ENCODE peak calls at places on chromosomes 4 and X, in eight cellular contexts. One of them, this sample, is unnamed.

GRCh38 chr4:180234730-180235129 is 2008.5 kb upstream of the TENM3 start:
- DNase-seq in foreskin fibroblast: no peak
- DNase-seq in activated naive CD8-positive, alpha-beta T cell treated with anti-CD3 and anti-CD28 coated beads, Interleukin-2, amount 10 ng/mL, durations not matched to agents 7 days and 5 days: no peak
- DNase-seq in activated T-helper 1 cell treated with anti-CD3 and anti-CD28 coated beads, Interleukin-2, amount 50 U/mL, for 16 hours: no peak
- DNase-seq in stimulated activated CD4-positive, alpha-beta T cell treated with anti-CD3 and anti-CD28 coated beads, Interleukin-4, amount 100 ng/mL, for 48 hours: no peak
- DNase-seq in hypothalamus: no peak
- DNase-seq in dermis microvascular lymphatic vessel endothelial cell: no peak
- DNase-seq in choroid plexus epithelial cell: no peak
- DNase-seq in this sample: no peak

GRCh38 chrX:50697691-50698090 is 116.3 kb downstream of the SHROOM4 start:
- DNase-seq in foreskin fibroblast: peak; percentile 27
- DNase-seq in activated naive CD8-positive, alpha-beta T cell treated with anti-CD3 and anti-CD28 coated beads, Interleukin-2, amount 10 ng/mL, durations not matched to agents 7 days and 5 days: no peak
- DNase-seq in activated T-helper 1 cell treated with anti-CD3 and anti-CD28 coated beads, Interleukin-2, amount 50 U/mL, for 16 hours: no peak
- DNase-seq in stimulated activated CD4-positive, alpha-beta T cell treated with anti-CD3 and anti-CD28 coated beads, Interleukin-4, amount 100 ng/mL, for 48 hours: no peak
- DNase-seq in hypothalamus: no peak
- DNase-seq in dermis microvascular lymphatic vessel endothelial cell: no peak
- DNase-seq in choroid plexus epithelial cell: peak; percentile 86
- DNase-seq in this sample: no peak

GRCh38 chrX:47179221-47179927 is 14.3 kb upstream of the UBA1 start:
- DNase-seq in foreskin fibroblast: peak; percentile 64
- DNase-seq in activated naive CD8-positive, alpha-beta T cell treated with anti-CD3 and anti-CD28 coated beads, Interleukin-2, amount 10 ng/mL, durations not matched to agents 7 days and 5 days: no peak
- DNase-seq in activated T-helper 1 cell treated with anti-CD3 and anti-CD28 coated beads, Interleukin-2, amount 50 U/mL, for 16 hours: no peak
- DNase-seq in stimulated activated CD4-positive, alpha-beta T cell treated with anti-CD3 and anti-CD28 coated beads, Interleukin-4, amount 100 ng/mL, for 48 hours: no peak
- DNase-seq in hypothalamus: peak; percentile 39
- DNase-seq in dermis microvascular lymphatic vessel endothelial cell: no peak
- DNase-seq in choroid plexus epithelial cell: peak; percentile 22
- DNase-seq in this sample: no peak

GRCh38 chrX:19760345-19760744 is 127.1 kb downstream of the SH3KBP1 start:
- DNase-seq in foreskin fibroblast: peak; percentile 9
- DNase-seq in activated naive CD8-positive, alpha-beta T cell treated with anti-CD3 and anti-CD28 coated beads, Interleukin-2, amount 10 ng/mL, durations not matched to agents 7 days and 5 days: no peak
- DNase-seq in activated T-helper 1 cell treated with anti-CD3 and anti-CD28 coated beads, Interleukin-2, amount 50 U/mL, for 16 hours: no peak
- DNase-seq in stimulated activated CD4-positive, alpha-beta T cell treated with anti-CD3 and anti-CD28 coated beads, Interleukin-4, amount 100 ng/mL, for 48 hours: no peak
- DNase-seq in hypothalamus: no peak
- DNase-seq in dermis microvascular lymphatic vessel endothelial cell: no peak
- DNase-seq in choroid plexus epithelial cell: no peak
- DNase-seq in this sample: no peak

GRCh38 chrX:154734101-154734781 is 16.6 kb downstream of the GAB3 start:
- DNase-seq in foreskin fibroblast: peak; percentile 62
- DNase-seq in activated naive CD8-positive, alpha-beta T cell treated with anti-CD3 and anti-CD28 coated beads, Interleukin-2, amount 10 ng/mL, durations not matched to agents 7 days and 5 days: peak; percentile 48
- DNase-seq in activated T-helper 1 cell treated with anti-CD3 and anti-CD28 coated beads, Interleukin-2, amount 50 U/mL, for 16 hours: no peak
- DNase-seq in stimulated activated CD4-positive, alpha-beta T cell treated with anti-CD3 and anti-CD28 coated beads, Interleukin-4, amount 100 ng/mL, for 48 hours: no peak
- DNase-seq in hypothalamus: peak; percentile 21
- DNase-seq in dermis microvascular lymphatic vessel endothelial cell: no peak
- DNase-seq in choroid plexus epithelial cell: peak; percentile 85
- DNase-seq in this sample: no peak

GRCh38 chr4:15556533-15556932 is 86.9 kb downstream of the CC2D2A start:
- DNase-seq in foreskin fibroblast: no peak
- DNase-seq in activated naive CD8-positive, alpha-beta T cell treated with anti-CD3 and anti-CD28 coated beads, Interleukin-2, amount 10 ng/mL, durations not matched to agents 7 days and 5 days: no peak
- DNase-seq in activated T-helper 1 cell treated with anti-CD3 and anti-CD28 coated beads, Interleukin-2, amount 50 U/mL, for 16 hours: no peak
- DNase-seq in stimulated activated CD4-positive, alpha-beta T cell treated with anti-CD3 and anti-CD28 coated beads, Interleukin-4, amount 100 ng/mL, for 48 hours: no peak
- DNase-seq in hypothalamus: no peak
- DNase-seq in dermis microvascular lymphatic vessel endothelial cell: no peak
- DNase-seq in choroid plexus epithelial cell: no peak
- DNase-seq in this sample: no peak

GRCh38 chr4:101439926-101440325 is 92.6 kb upstream of the PPP3CA start:
- DNase-seq in foreskin fibroblast: peak; percentile 11
- DNase-seq in activated naive CD8-positive, alpha-beta T cell treated with anti-CD3 and anti-CD28 coated beads, Interleukin-2, amount 10 ng/mL, durations not matched to agents 7 days and 5 days: no peak
- DNase-seq in activated T-helper 1 cell treated with anti-CD3 and anti-CD28 coated beads, Interleukin-2, amount 50 U/mL, for 16 hours: no peak
- DNase-seq in stimulated activated CD4-positive, alpha-beta T cell treated with anti-CD3 and anti-CD28 coated beads, Interleukin-4, amount 100 ng/mL, for 48 hours: no peak
- DNase-seq in hypothalamus: no peak
- DNase-seq in dermis microvascular lymphatic vessel endothelial cell: no peak
- DNase-seq in choroid plexus epithelial cell: no peak
- DNase-seq in this sample: no peak

GRCh38 chr4:69731826-69732225 is 28.6 kb downstream of the SULT1B1 start:
- DNase-seq in foreskin fibroblast: peak; percentile 23
- DNase-seq in activated naive CD8-positive, alpha-beta T cell treated with anti-CD3 and anti-CD28 coated beads, Interleukin-2, amount 10 ng/mL, durations not matched to agents 7 days and 5 days: no peak
- DNase-seq in activated T-helper 1 cell treated with anti-CD3 and anti-CD28 coated beads, Interleukin-2, amount 50 U/mL, for 16 hours: no peak
- DNase-seq in stimulated activated CD4-positive, alpha-beta T cell treated with anti-CD3 and anti-CD28 coated beads, Interleukin-4, amount 100 ng/mL, for 48 hours: no peak
- DNase-seq in hypothalamus: no peak
- DNase-seq in dermis microvascular lymphatic vessel endothelial cell: no peak
- DNase-seq in choroid plexus epithelial cell: no peak
- DNase-seq in this sample: no peak